ENCODE peak calls at places on chromosomes 6 and 20, in six cellular contexts. Y, B, T, K, W and A are unnamed samples.

GRCh38 chr6:21312118-21312517 is 281.4 kb upstream of the SOX4 start:
- DNase-seq in Y (no peak), B (no peak), T (no peak), K (no peak), W (no peak), A (no peak)

GRCh38 chr20:49486064-49486463 is 3.6 kb upstream of the KCNB1 start:
- DNase-seq in Y (no peak), B (no peak), T (no peak), K (no peak), W (no peak), A (no peak)

GRCh38 chr6:52393780-52394179 is 26.4 kb upstream of the EFHC1 start:
- DNase-seq in Y (no peak), B (no peak), T (no peak), K (no peak), W (no peak), A (no peak)

GRCh38 chr20:16262594-16262993 is 310.7 kb downstream of the KIF16B start:
- DNase-seq in Y (no peak), B (no peak), T (no peak), K (no peak), W (no peak), A (peak; percentile 42)

GRCh38 chr6:11636121-11636520 is 98.6 kb downstream of the TMEM170B start:
- DNase-seq in Y (no peak), B (no peak), T (no peak), K (no peak), W (no peak), A (peak; percentile 80)

GRCh38 chr6:107657755-107658461 is 166.2 kb downstream of the SCML4 start:
- DNase-seq in Y (peak; percentile 59), B (no peak), T (peak; percentile 15), K (no peak), W (no peak), A (peak; percentile 39)

GRCh38 chr20:38961530-38962043 is 557 bp upstream of the DHX35 start:
- DNase-seq in Y (no peak), B (no peak), T (no peak), K (no peak), W (no peak), A (no peak)

GRCh38 chr20:62723351-62723750 is 14.7 kb downstream of the NTSR1 start:
- DNase-seq in Y (peak; percentile 59), B (no peak), T (peak; percentile 19), K (no peak), W (no peak), A (peak; percentile 48)

GRCh38 chr6:157860505-157860991 is 37.5 kb downstream of the SNX9 start:
- DNase-seq in Y (no peak), B (no peak), T (no peak), K (no peak), W (no peak), A (no peak)

GRCh38 chr20:25139061-25139705 is 56.3 kb upstream of the ENTPD6 start:
- DNase-seq in Y (no peak), B (no peak), T (no peak), K (no peak), W (no peak), A (no peak)

GRCh38 chr20:51128198-51128597 is 105.3 kb upstream of the KCNG1 start:
- DNase-seq in Y (no peak), B (no peak), T (no peak), K (no peak), W (no peak), A (no peak)

GRCh38 chr6:33959661-33960344 is 156.0 kb upstream of the MLN start:
- DNase-seq in Y (no peak), B (no peak), T (no peak), K (no peak), W (no peak), A (no peak)

GRCh38 chr6:10190042-10190441 is 224.8 kb downstream of the TFAP2A start:
- DNase-seq in Y (no peak), B (no peak), T (no peak), K (no peak), W (no peak), A (no peak)

GRCh38 chr6:138371720-138372119 is 6.0 kb upstream of the SMIM28 start:
- DNase-seq in Y (no peak), B (no peak), T (no peak), K (no peak), W (peak; percentile 28), A (no peak)

GRCh38 chr6:144613859-144614258 is 328.7 kb downstream of the UTRN start:
- DNase-seq in Y (no peak), B (no peak), T (no peak), K (no peak), W (no peak), A (no peak)

GRCh38 chr6:87944541-87944954 is 103.1 kb upstream of the SPACA1 start:
- DNase-seq in Y (peak; percentile 22), B (no peak), T (no peak), K (no peak), W (no peak), A (peak; percentile 31)

GRCh38 chr6:90676516-90676915 is 89.6 kb upstream of the MAP3K7 start:
- DNase-seq in Y (no peak), B (peak; percentile 74), T (no peak), K (no peak), W (no peak), A (no peak)

GRCh38 chr6:12060780-12061619 is 48.9 kb downstream of the HIVEP1 start:
- DNase-seq in Y (peak; percentile 82), B (peak; percentile 46), T (peak; percentile 69), K (peak; percentile 79), W (peak; percentile 58), A (peak; percentile 64)

GRCh38 chr20:57435498-57436222 is 44.5 kb downstream of the RBM38 start:
- DNase-seq in Y (peak; percentile 74), B (no peak), T (peak; percentile 86), K (peak; percentile 83), W (peak; percentile 60), A (peak; percentile 82)

GRCh38 chr6:43770417-43771209 is 602 bp downstream of the VEGFA start:
- DNase-seq in Y (peak; percentile 66), B (no peak), T (peak; percentile 93), K (no peak), W (peak; percentile 88), A (peak; percentile 63)

GRCh38 chr6:43771210-43771857 is 1.3 kb downstream of the VEGFA start:
- DNase-seq in Y (peak; percentile 78), B (no peak), T (peak; percentile 93), K (peak; percentile 82), W (peak; percentile 87), A (peak; percentile 76)

GRCh38 chr6:43768506-43768860 is 1.5 kb upstream of the VEGFA start:
- DNase-seq in Y (no peak), B (no peak), T (no peak), K (no peak), W (no peak), A (no peak)

GRCh38 chr6:43768983-43769525 is 957 bp upstream of the VEGFA start:
- DNase-seq in Y (no peak), B (no peak), T (peak; percentile 65), K (no peak), W (no peak), A (no peak)

GRCh38 chr6:43769526-43770416 is at the start of gene VEGFA:
- DNase-seq in Y (peak; percentile 92), B (no peak), T (peak; percentile 95), K (peak; percentile 94), W (peak; percentile 98), A (peak; percentile 92)
- TF ChIP-seq POLR2AphosphoS5 in Y (peak; percentile 90), B (peak; percentile 10), T (peak; percentile 92), K (no peak), W (peak; percentile 92), A (peak; percentile 92)

GRCh38 chr6:22878706-22879105 is 309.3 kb downstream of the HDGFL1 start:
- DNase-seq in Y (no peak), B (no peak), T (no peak), K (no peak), W (no peak), A (no peak)

GRCh38 chr6:22877946-22878705 is 308.8 kb downstream of the HDGFL1 start:
- DNase-seq in Y (no peak), B (peak; percentile 59), T (no peak), K (no peak), W (no peak), A (no peak)

GRCh38 chr6:22883061-22883717 is 313.8 kb downstream of the HDGFL1 start:
- DNase-seq in Y (no peak), B (no peak), T (no peak), K (no peak), W (no peak), A (no peak)

GRCh38 chr6:22882581-22882980 is 313.2 kb downstream of the HDGFL1 start:
- DNase-seq in Y (no peak), B (no peak), T (no peak), K (no peak), W (no peak), A (no peak)

DNA sequence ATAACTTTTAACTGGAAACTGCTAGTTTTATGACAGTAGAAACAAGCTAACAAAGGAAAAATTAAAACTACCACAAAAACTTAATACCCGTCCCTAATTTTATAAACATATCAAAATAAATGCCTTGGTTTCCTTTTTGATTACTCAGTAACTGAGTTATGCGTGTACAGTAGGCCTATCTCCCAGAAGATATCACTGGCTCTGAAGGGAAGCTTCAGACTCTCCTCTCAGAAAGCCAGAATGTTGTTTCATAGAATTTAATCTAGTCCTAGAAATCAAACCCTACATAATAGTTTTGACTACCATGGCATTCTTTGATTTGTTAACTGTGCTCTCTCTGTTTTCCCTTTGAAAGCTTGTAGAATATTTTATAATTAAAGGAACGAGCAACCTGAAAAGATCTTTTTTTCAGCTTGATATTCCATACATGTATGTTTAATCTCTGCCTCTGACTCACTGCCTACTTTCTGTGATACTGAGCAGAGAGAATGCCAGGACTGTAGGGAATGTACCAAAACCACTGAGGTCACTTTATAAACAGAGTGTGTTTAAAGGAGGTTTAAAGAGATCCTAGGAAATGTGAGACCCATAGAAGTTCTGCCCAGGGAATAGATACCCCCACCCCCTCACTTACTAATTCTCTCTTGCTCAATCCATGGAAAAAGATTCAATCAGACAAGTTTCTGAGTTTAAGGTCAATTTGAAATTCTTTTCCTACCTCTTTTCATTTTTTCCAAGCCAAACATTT is 311.5 kb downstream of the HDGFL1 start:
- DNase-seq in Y (no peak), B (no peak), T (no peak), K (no peak), W (no peak), A (no peak)
- H3K4me3 ChIP-seq in Y (no peak overlapping the region), B (no peak overlapping the region), T (no peak overlapping the region), K (no peak overlapping the region), W (no peak overlapping the region), A (no peak overlapping the region)

GRCh38 chr6:168087436-168088160 is 8.6 kb upstream of the FRMD1 start:
- DNase-seq in Y (peak; percentile 33), B (no peak), T (peak; percentile 71), K (no peak), W (no peak), A (no peak)

GRCh38 chr6:168086616-168087015 is 7.6 kb upstream of the FRMD1 start:
- DNase-seq in Y (no peak), B (no peak), T (no peak), K (no peak), W (no peak), A (no peak)

GRCh38 chr6:168090064-168090690 is 11.2 kb upstream of the FRMD1 start:
- DNase-seq in Y (no peak), B (no peak), T (no peak), K (no peak), W (no peak), A (no peak)

GRCh38 chr6:168089186-168090063 is 10.4 kb upstream of the FRMD1 start:
- DNase-seq in Y (no peak), B (no peak), T (peak; percentile 57), K (no peak), W (no peak), A (no peak)

GRCh38 chr6:168088161-168089106 is 9.4 kb upstream of the FRMD1 start:
- DNase-seq in Y (peak; percentile 70), B (no peak), T (peak; percentile 35), K (no peak), W (no peak), A (peak; percentile 44)
- TF ChIP-seq EP300 in Y (no peak), B (no peak), T (no peak), K (no peak), W (no peak), A (no peak)

GRCh38 chr6:2765896-2766766 is 938 bp downstream of the WRNIP1 start:
- DNase-seq in Y (peak; percentile 56), B (no peak), T (peak; percentile 92), K (peak; percentile 77), W (no peak), A (peak; percentile 53)
- TF ChIP-seq POLR2AphosphoS5 in Y (peak; percentile 23), B (no peak), T (peak; percentile 22), K (no peak), W (no peak), A (no peak)